ENCODE peak calls at places on chromosome 1, in six cellular contexts. One of them, this sample, is unnamed.

GRCh38 chr1:209405183-209405823 is 178.2 kb upstream of the CAMK1G start:
- DNase-seq in neuronal stem cell: no peak
- DNase-seq in H1: no peak
- DNase-seq in IMR-90: peak
- DNase-seq in mesenchymal stem cell: no peak
- DNase-seq in H9: no peak
- DNase-seq in this sample: no peak

GRCh38 chr1:181743878-181744312 is 260.6 kb downstream of the CACNA1E start:
- DNase-seq in neuronal stem cell: no peak
- DNase-seq in H9: no peak
- DNase-seq in H1: no peak
- DNase-seq in IMR-90: no peak
- DNase-seq in mesenchymal stem cell: no peak
- DNase-seq in this sample: no peak

GRCh38 chr1:8541961-8542521 is 224.1 kb downstream of the SLC45A1 start:
- DNase-seq in neuronal stem cell: no peak
- DNase-seq in H9: no peak
- DNase-seq in H1: no peak
- DNase-seq in IMR-90: peak
- DNase-seq in mesenchymal stem cell: peak
- DNase-seq in this sample: peak

GRCh38 chr1:157170677-157171515 is 32.7 kb upstream of the ETV3 start:
- DNase-seq in IMR-90: no peak
- DNase-seq in H1: no peak
- DNase-seq in H9: peak
- DNase-seq in neuronal stem cell: peak
- DNase-seq in mesenchymal stem cell: peak
- DNase-seq in this sample: peak

GRCh38 chr1:53552146-53552940 is 93.1 kb downstream of the DMRTB1 start:
- DNase-seq in mesenchymal stem cell: no peak
- DNase-seq in H1: peak
- DNase-seq in neuronal stem cell: no peak
- DNase-seq in H9: no peak
- DNase-seq in IMR-90: peak
- DNase-seq in this sample: no peak

GRCh38 chr1:234726359-234726836 is 116.4 kb upstream of the IRF2BP2 start:
- DNase-seq in neuronal stem cell: no peak
- DNase-seq in H9: peak
- DNase-seq in H1: no peak
- DNase-seq in IMR-90: peak
- DNase-seq in mesenchymal stem cell: no peak
- DNase-seq in this sample: peak

GRCh38 chr1:178543291-178543609 is 30.3 kb downstream of the TEX35 start:
- DNase-seq in H9: no peak
- DNase-seq in IMR-90: no peak
- DNase-seq in mesenchymal stem cell: no peak
- DNase-seq in H1: no peak
- DNase-seq in neuronal stem cell: no peak
- DNase-seq in this sample: no peak

GRCh38 chr1:41802532-41803501 is 115.9 kb downstream of the HIVEP3 start:
- DNase-seq in neuronal stem cell: no peak
- DNase-seq in H1: no peak
- DNase-seq in IMR-90: no peak
- DNase-seq in H9: no peak
- DNase-seq in mesenchymal stem cell: no peak
- DNase-seq in this sample: no peak

GRCh38 chr1:155951753-155952504 is 10.5 kb downstream of the RXFP4 start:
- DNase-seq in H9: no peak
- DNase-seq in mesenchymal stem cell: no peak
- DNase-seq in IMR-90: no peak
- DNase-seq in neuronal stem cell: no peak
- DNase-seq in H1: no peak
- DNase-seq in this sample: no peak

GRCh38 chr1:7409278-7409677 is 361.8 kb upstream of the VAMP3 start:
- DNase-seq in neuronal stem cell: no peak
- DNase-seq in mesenchymal stem cell: no peak
- DNase-seq in H9: peak
- DNase-seq in H1: no peak
- DNase-seq in IMR-90: no peak
- DNase-seq in this sample: no peak

GRCh38 chr1:215140135-215140534 is 57.6 kb downstream of the KCNK2 start:
- DNase-seq in IMR-90: peak
- DNase-seq in H1: no peak
- DNase-seq in H9: no peak
- DNase-seq in mesenchymal stem cell: no peak
- DNase-seq in neuronal stem cell: no peak
- DNase-seq in this sample: no peak

GRCh38 chr1:53685272-53686051 is 53.5 kb downstream of the GLIS1 start:
- DNase-seq in neuronal stem cell: no peak
- DNase-seq in IMR-90: peak
- DNase-seq in H1: no peak
- DNase-seq in mesenchymal stem cell: peak
- DNase-seq in H9: no peak
- DNase-seq in this sample: peak

GRCh38 chr1:1216770-1217620 is 3.0 kb upstream of the TNFRSF4 start:
- DNase-seq in H1: no peak
- DNase-seq in IMR-90: no peak
- DNase-seq in mesenchymal stem cell: no peak
- DNase-seq in neuronal stem cell: no peak
- DNase-seq in H9: no peak
- DNase-seq in this sample: no peak

GRCh38 chr1:183716286-183716685 is 63.2 kb upstream of the APOBEC4 start:
- DNase-seq in IMR-90: peak
- DNase-seq in mesenchymal stem cell: no peak
- DNase-seq in neuronal stem cell: no peak
- DNase-seq in H9: no peak
- DNase-seq in H1: no peak
- DNase-seq in this sample: no peak

GRCh38 chr1:97006044-97006676 is 284.6 kb downstream of the PTBP2 start:
- DNase-seq in neuronal stem cell: no peak
- DNase-seq in mesenchymal stem cell: peak
- DNase-seq in IMR-90: peak
- DNase-seq in H9: no peak
- DNase-seq in H1: no peak
- DNase-seq in this sample: no peak

GRCh38 chr1:52916241-52916975 is 5.1 kb downstream of the ECHDC2 start:
- DNase-seq in IMR-90: no peak
- DNase-seq in neuronal stem cell: no peak
- DNase-seq in H1: no peak
- DNase-seq in H9: no peak
- DNase-seq in mesenchymal stem cell: no peak
- DNase-seq in this sample: no peak

GRCh38 chr1:206753141-206753540 is 17.4 kb upstream of the IL19 start:
- DNase-seq in neuronal stem cell: no peak
- DNase-seq in H9: no peak
- DNase-seq in H1: no peak
- DNase-seq in mesenchymal stem cell: peak
- DNase-seq in IMR-90: peak
- DNase-seq in this sample: no peak

GRCh38 chr1:67439277-67440029 is 9.3 kb upstream of the SERBP1 start:
- DNase-seq in H1: no peak
- DNase-seq in IMR-90: no peak
- DNase-seq in mesenchymal stem cell: no peak
- DNase-seq in H9: no peak
- DNase-seq in neuronal stem cell: no peak
- DNase-seq in this sample: peak

GRCh38 chr1:186813420-186813819 is 15.3 kb upstream of the PLA2G4A start:
- DNase-seq in H1: no peak
- DNase-seq in IMR-90: peak
- DNase-seq in neuronal stem cell: no peak
- DNase-seq in mesenchymal stem cell: no peak
- DNase-seq in H9: no peak
- DNase-seq in this sample: no peak

GRCh38 chr1:94236630-94237290 is 624 bp downstream of the ARHGAP29 start:
- DNase-seq in IMR-90: peak
- DNase-seq in neuronal stem cell: no peak
- DNase-seq in mesenchymal stem cell: peak
- DNase-seq in H9: peak
- DNase-seq in H1: no peak
- DNase-seq in this sample: peak

GRCh38 chr1:159960721-159961381 is 6.8 kb upstream of the SLAMF9 start:
- DNase-seq in H9: peak
- DNase-seq in mesenchymal stem cell: peak
- DNase-seq in H1: no peak
- DNase-seq in neuronal stem cell: no peak
- DNase-seq in IMR-90: peak
- DNase-seq in this sample: no peak

GRCh38 chr1:230753586-230754251 is 6.5 kb downstream of the CAPN9 start:
- DNase-seq in H9: peak
- DNase-seq in H1: peak
- DNase-seq in IMR-90: no peak
- DNase-seq in mesenchymal stem cell: peak
- DNase-seq in neuronal stem cell: peak
- DNase-seq in this sample: peak

GRCh38 chr1:36911631-36912364 is 122.5 kb downstream of the GRIK3 start:
- DNase-seq in neuronal stem cell: no peak
- DNase-seq in H9: no peak
- DNase-seq in IMR-90: no peak
- DNase-seq in H1: no peak
- DNase-seq in mesenchymal stem cell: no peak
- DNase-seq in this sample: no peak

DNA sequence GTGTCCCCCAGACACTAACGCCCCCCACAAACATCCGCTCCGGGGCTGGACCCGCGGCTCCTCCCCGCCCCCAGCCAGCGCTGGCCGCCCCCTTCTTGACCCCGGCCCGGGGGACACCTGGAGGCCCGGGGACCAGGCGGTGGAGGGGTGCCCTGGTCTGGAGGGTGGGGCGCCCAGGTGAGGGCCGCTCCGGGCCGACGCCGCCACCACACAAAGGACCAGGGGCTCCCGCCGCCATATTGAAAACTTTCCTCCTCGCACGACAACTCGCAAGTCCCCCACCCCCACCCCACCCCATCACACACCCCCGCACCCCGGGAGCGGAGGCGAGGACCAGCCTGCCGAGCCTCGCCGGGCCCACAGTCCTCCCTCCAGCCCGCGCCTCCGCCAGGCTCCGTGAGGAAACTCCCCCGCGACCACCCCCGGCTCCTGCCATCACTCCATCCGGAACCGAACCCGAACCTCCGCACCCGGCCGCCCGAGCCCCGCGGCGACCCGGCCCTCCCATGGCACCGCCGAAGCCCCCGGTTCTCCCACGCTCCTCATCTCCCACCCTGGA is 775 bp downstream of the KDM5B start:
- DNase-seq in H9: no peak
- DNase-seq in neuronal stem cell: no peak
- DNase-seq in mesenchymal stem cell: peak
- DNase-seq in IMR-90: peak
- DNase-seq in H1: no peak
- DNase-seq in this sample: no peak
- H4K8ac ChIP-seq in H9: no peak
- H4K8ac ChIP-seq in neuronal stem cell: no peak
- H4K8ac ChIP-seq in mesenchymal stem cell: peak
- H4K8ac ChIP-seq in IMR-90: peak
- H4K8ac ChIP-seq in H1: peak
- H4K8ac ChIP-seq in this sample: peak

DNA sequence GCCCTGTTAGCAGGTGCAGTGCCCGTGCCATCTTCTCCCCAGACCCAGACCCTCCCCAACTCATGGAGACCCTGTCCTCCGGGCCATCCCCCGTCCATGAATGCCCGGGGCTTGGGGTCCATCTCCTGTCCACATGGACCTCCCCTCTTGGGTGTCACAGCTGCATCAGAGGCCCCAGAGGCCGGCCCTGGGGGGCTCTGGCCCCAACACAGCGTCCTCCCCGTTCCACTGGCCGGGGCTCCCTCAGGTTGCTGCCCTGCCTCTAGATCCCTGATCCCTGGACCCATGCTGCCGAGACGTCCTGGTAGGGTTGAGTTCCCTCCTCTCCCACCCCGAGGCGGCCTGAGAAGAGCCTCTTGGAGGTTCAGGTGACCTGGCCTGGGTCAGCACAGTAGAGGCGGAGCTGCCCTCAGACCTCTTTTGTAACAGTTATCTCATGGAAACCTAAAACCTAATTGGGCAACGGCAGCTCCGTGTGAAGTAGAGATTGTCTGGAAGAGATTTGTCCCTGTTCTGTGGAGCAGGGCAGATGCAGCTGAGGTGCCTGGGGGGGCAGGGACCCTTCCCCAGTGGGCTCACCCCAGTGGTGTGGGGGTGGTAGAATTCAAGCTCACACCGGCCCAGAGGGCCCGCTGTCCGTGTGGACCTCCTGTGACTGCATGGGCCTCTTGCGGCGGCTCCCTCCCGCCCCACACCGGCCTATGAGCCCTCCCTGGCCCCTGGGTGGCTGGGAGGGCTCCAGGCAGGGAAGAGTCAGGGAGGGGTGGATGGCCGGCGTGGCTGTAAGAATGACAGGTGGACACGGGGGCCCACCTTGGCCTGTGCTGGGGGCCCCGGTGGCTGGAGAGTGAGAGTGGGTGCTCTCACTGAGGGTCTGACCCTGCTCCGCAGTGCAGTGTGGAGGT is 56.1 kb downstream of the SKI start:
- DNase-seq in mesenchymal stem cell: no peak
- DNase-seq in H1: no peak
- DNase-seq in neuronal stem cell: no peak
- DNase-seq in IMR-90: no peak
- DNase-seq in H9: no peak
- DNase-seq in this sample: no peak
- H3K18ac ChIP-seq in mesenchymal stem cell: peak
- H3K18ac ChIP-seq in H1: no peak
- H3K18ac ChIP-seq in neuronal stem cell: peak
- H3K18ac ChIP-seq in IMR-90: no peak
- H3K18ac ChIP-seq in H9: no peak
- H3K18ac ChIP-seq in this sample: no peak

GRCh38 chr1:110672753-110673108 is 2.0 kb downstream of the KCNA3 start:
- DNase-seq in neuronal stem cell: no peak
- DNase-seq in mesenchymal stem cell: no peak
- DNase-seq in H1: no peak
- DNase-seq in IMR-90: no peak
- DNase-seq in H9: no peak
- DNase-seq in this sample: no peak

GRCh38 chr1:110673805-110674336 is 869 bp downstream of the KCNA3 start:
- DNase-seq in neuronal stem cell: no peak
- DNase-seq in IMR-90: no peak
- DNase-seq in mesenchymal stem cell: no peak
- DNase-seq in H1: no peak
- DNase-seq in H9: no peak
- DNase-seq in this sample: no peak

GRCh38 chr1:110672001-110672752 is 2.6 kb downstream of the KCNA3 start:
- DNase-seq in H9: peak
- DNase-seq in IMR-90: peak
- DNase-seq in mesenchymal stem cell: no peak
- DNase-seq in neuronal stem cell: peak
- DNase-seq in H1: no peak
- DNase-seq in this sample: peak

GRCh38 chr1:110673197-110673701 is 1.5 kb downstream of the KCNA3 start:
- DNase-seq in neuronal stem cell: no peak
- DNase-seq in H1: no peak
- DNase-seq in H9: no peak
- DNase-seq in mesenchymal stem cell: no peak
- DNase-seq in IMR-90: no peak
- DNase-seq in this sample: no peak

GRCh38 chr1:110671323-110671722 is 3.4 kb downstream of the KCNA3 start:
- DNase-seq in H9: no peak
- DNase-seq in H1: no peak
- DNase-seq in IMR-90: no peak
- DNase-seq in mesenchymal stem cell: no peak
- DNase-seq in neuronal stem cell: no peak
- DNase-seq in this sample: no peak
- H3K4me2 ChIP-seq in H9: no peak
- H3K4me2 ChIP-seq in H1: no peak
- H3K4me2 ChIP-seq in IMR-90: no peak
- H3K4me2 ChIP-seq in mesenchymal stem cell: no peak
- H3K4me2 ChIP-seq in neuronal stem cell: no peak
- H3K4me2 ChIP-seq in this sample: no peak

GRCh38 chr1:35603468-35603867 is 30.4 kb downstream of the TFAP2E start:
- DNase-seq in H9: no peak
- DNase-seq in neuronal stem cell: no peak
- DNase-seq in mesenchymal stem cell: no peak
- DNase-seq in H1: no peak
- DNase-seq in IMR-90: no peak
- DNase-seq in this sample: no peak
- H4K8ac ChIP-seq in H9: no peak
- H4K8ac ChIP-seq in neuronal stem cell: no peak
- H4K8ac ChIP-seq in mesenchymal stem cell: peak
- H4K8ac ChIP-seq in H1: no peak
- H4K8ac ChIP-seq in IMR-90: no peak
- H4K8ac ChIP-seq in this sample: no peak